ENCODE peak calls at places on chromosomes 2 and 18, in eight cellular contexts. R is WTC11, K is Kasumi-1, C is D341Med, E is lower leg skin, Q is progenitor cell of endocrine pancreas, I is caudate nucleus, F is AG08395. Y is an unnamed sample.

GRCh38 chr2:29042581-29043075 is 31.7 kb downstream of the PCARE start:
- DNase-seq in R (no peak), I (no peak), F (no peak), Q (no peak), E (no peak), C (peak), K (no peak), Y (peak)

GRCh38 chr2:128618642-128619041 is 300.0 kb upstream of the HS6ST1 start:
- DNase-seq in E (no peak), Q (no peak), I (no peak), R (no peak), K (no peak), F (no peak), C (no peak), Y (no peak)

GRCh38 chr2:18119883-18120282 is 241.4 kb downstream of the KCNS3 start:
- DNase-seq in C (no peak), E (no peak), K (no peak), F (peak), Q (no peak), I (no peak), R (no peak), Y (no peak)

GRCh38 chr2:219437690-219438089 is 3.0 kb downstream of the SPEG start:
- DNase-seq in E (no peak), F (no peak), I (no peak), K (no peak), C (no peak), R (no peak), Q (no peak), Y (no peak)

GRCh38 chr18:69401475-69402218 is 959 bp downstream of the DOK6 start:
- DNase-seq in K (no peak), F (peak), E (peak), I (no peak), Q (no peak), C (peak), R (peak), Y (no peak)

GRCh38 chr2:126793885-126794613 is 104.6 kb upstream of the TEX51 start:
- DNase-seq in E (peak), I (no peak), R (peak), K (no peak), F (no peak), C (no peak), Q (no peak), Y (peak)

GRCh38 chr2:13537771-13538349 is 821.1 kb downstream of the TRIB2 start:
- DNase-seq in R (no peak), K (no peak), F (no peak), I (no peak), E (no peak), C (no peak), Q (no peak), Y (no peak)

GRCh38 chr2:173298536-173299097 is 56.1 kb upstream of the CDCA7 start:
- DNase-seq in I (no peak), F (no peak), K (no peak), Q (no peak), E (no peak), C (no peak), R (no peak), Y (no peak)

GRCh38 chr2:6917761-6918421 is 679 bp downstream of the RNF144A start:
- DNase-seq in K (no peak), F (no peak), C (no peak), Q (no peak), R (no peak), E (no peak), I (no peak), Y (no peak)

GRCh38 chr2:105510761-105511669 is 112.2 kb upstream of the FHL2 start:
- DNase-seq in E (no peak), F (peak), I (no peak), K (no peak), Q (no peak), R (no peak), C (no peak), Y (no peak)

GRCh38 chr18:77899972-77900754 is 650.5 kb downstream of the GALR1 start:
- DNase-seq in Q (peak), K (peak), I (no peak), F (peak), E (no peak), R (peak), C (peak), Y (no peak)

GRCh38 chr2:143730155-143730949 is 601.1 kb downstream of the ARHGAP15 start:
- DNase-seq in R (no peak), Q (no peak), F (peak), I (no peak), E (no peak), C (no peak), K (peak), Y (no peak)

GRCh38 chr2:38438536-38439225 is 61.6 kb upstream of the ATL2 start:
- DNase-seq in Q (no peak), E (no peak), I (no peak), K (no peak), R (no peak), C (no peak), F (no peak), Y (peak)

GRCh38 chr2:239640676-239641580 is 240.1 kb upstream of the HDAC4 start:
- DNase-seq in I (no peak), R (no peak), Q (no peak), C (no peak), F (no peak), K (no peak), E (peak), Y (no peak)

GRCh38 chr2:37011126-37011525 is 44.8 kb upstream of the STRN start:
- DNase-seq in I (no peak), Q (no peak), C (no peak), F (no peak), E (no peak), R (no peak), K (peak), Y (no peak)

GRCh38 chr2:10283106-10284062 is 19.3 kb upstream of the HPCAL1 start:
- DNase-seq in F (peak), E (no peak), K (peak), C (no peak), I (no peak), R (no peak), Q (no peak), Y (no peak)

GRCh38 chr2:241702155-241702404 is 241 bp downstream of the ING5 start:
- DNase-seq in R (no peak), C (peak), F (no peak), Q (peak), E (no peak), I (no peak), K (no peak), Y (no peak)

GRCh38 chr18:1311376-1311775 is 406.7 kb downstream of the ADCYAP1 start:
- DNase-seq in F (no peak), R (no peak), C (no peak), E (no peak), Q (no peak), I (no peak), K (no peak), Y (no peak)

GRCh38 chr2:38301340-38301968 is 75.6 kb downstream of the ATL2 start:
- DNase-seq in F (no peak), E (no peak), Q (no peak), I (no peak), K (no peak), C (no peak), R (no peak), Y (no peak)

GRCh38 chr2:126827371-126827770 is 71.3 kb upstream of the TEX51 start:
- DNase-seq in R (no peak), F (no peak), E (no peak), Q (no peak), K (no peak), C (no peak), I (no peak), Y (no peak)

GRCh38 chr2:949384-949893 is 1.2 kb upstream of the SNTG2 start:
- DNase-seq in C (no peak), F (no peak), Q (no peak), E (no peak), R (no peak), K (no peak), I (no peak), Y (no peak)

GRCh38 chr18:64659186-64659585 is 510.3 kb upstream of the LINC00305 start:
- DNase-seq in C (no peak), Q (no peak), I (no peak), R (no peak), F (no peak), E (no peak), K (no peak), Y (peak)

GRCh38 chr18:74577019-74577418 is 20.7 kb upstream of the ZNF407 start:
- DNase-seq in E (no peak), I (no peak), C (no peak), R (no peak), Q (no peak), K (no peak), F (no peak), Y (no peak)